ENCODE peak calls at places on chromosomes 1 and 21, in four cellular contexts. X is HEK293T, V is fibroblast of pulmonary artery, O is left cardiac atrium. Z is an unnamed sample.

GRCh38 chr1:109248797-109249629 is at the start of gene CELSR2:
- DNase-seq in X (peak), V (peak), O (peak), Z (peak)

GRCh38 chr1:60055336-60055735 is 18.2 kb downstream of the C1orf87 start:
- DNase-seq in X (no peak), V (no peak), O (no peak), Z (no peak)

GRCh38 chr1:246971322-246971721 is 36.5 kb downstream of the ZNF695 start:
- DNase-seq in X (no peak), V (peak), O (peak), Z (no peak)

GRCh38 chr1:58432813-58433668 is 113.5 kb downstream of the OMA1 start:
- DNase-seq in X (peak), V (peak), O (no peak), Z (peak)

GRCh38 chr1:78334952-78335351 is 155.8 kb upstream of the PTGFR start:
- DNase-seq in X (no peak), V (no peak), O (no peak), Z (no peak)

GRCh38 chr1:6724517-6725141 is 23.0 kb upstream of the DNAJC11 start:
- DNase-seq in X (no peak), V (peak), O (no peak), Z (peak)

GRCh38 chr1:30881266-30882181 is 27.0 kb downstream of the SDC3 start:
- DNase-seq in X (no peak), V (no peak), O (peak), Z (no peak)

GRCh38 chr21:38777521-38777920 is 28.2 kb upstream of the ETS2 start:
- DNase-seq in X (no peak), V (no peak), O (no peak), Z (no peak)

GRCh38 chr1:3858231-3858981 is 1.1 kb downstream of the DFFB start:
- DNase-seq in X (peak), V (peak), O (no peak), Z (no peak)